ENCODE peak calls at places on chromosomes 7 and 10, in seven cellular contexts. Z is ovary, G is thoracic aorta, R is right lobe of liver, U is GM23248, B is psoas muscle, F is heart left ventricle. P is an unnamed sample.

GRCh38 chr10:3215336-3215860 is 42.8 kb upstream of the PITRM1 start:
- DNase-seq in R (no peak), G (no peak), B (no peak), Z (no peak), U (no peak), F (no peak), P (peak; percentile 24)

GRCh38 chr7:121302214-121302745 is 26.5 kb upstream of the WNT16 start:
- DNase-seq in F (no peak), U (peak; percentile 63), B (no peak), G (no peak), R (no peak), Z (no peak), P (no peak)

GRCh38 chr10:3977761-3978160 is 192.8 kb upstream of the KLF6 start:
- DNase-seq in U (no peak), R (no peak), Z (no peak), B (no peak), G (no peak), F (no peak), P (no peak)

GRCh38 chr7:5689118-5689517 is 92.3 kb downstream of the RNF216 start:
- DNase-seq in B (no peak), F (no peak), Z (no peak), G (no peak), R (no peak), U (peak; percentile 74), P (no peak)

GRCh38 chr7:47543659-47544058 is 38.3 kb downstream of the TNS3 start:
- DNase-seq in F (no peak), U (no peak), R (no peak), Z (no peak), B (no peak), G (no peak), P (no peak)

GRCh38 chr10:119049777-119050176 is 20.3 kb downstream of the NANOS1 start:
- DNase-seq in F (no peak), B (no peak), R (no peak), G (no peak), Z (no peak), U (no peak), P (no peak)

GRCh38 chr10:17206210-17206709 is 4.8 kb upstream of the TRDMT1 start:
- DNase-seq in F (no peak), U (peak; percentile 94), G (no peak), R (no peak), Z (no peak), B (no peak), P (no peak)

GRCh38 chr10:71984798-71985388 is 20.7 kb downstream of the CHST3 start:
- DNase-seq in U (no peak), R (peak; percentile 44), G (no peak), F (no peak), Z (peak; percentile 61), B (peak; percentile 63), P (no peak)

GRCh38 chr10:12042409-12042796 is 206 bp downstream of the UPF2 start:
- DNase-seq in G (no peak), R (no peak), B (peak; percentile 73), Z (no peak), F (peak; percentile 34), U (peak; percentile 65), P (peak; percentile 57)

GRCh38 chr7:17144313-17144712 is 154.1 kb upstream of the AHR start:
- DNase-seq in B (no peak), Z (no peak), F (no peak), R (no peak), G (no peak), U (peak; percentile 88), P (no peak)

GRCh38 chr7:100044719-100045118 is 4.9 kb upstream of the ZSCAN21 start:
- DNase-seq in F (no peak), Z (no peak), B (no peak), G (no peak), R (peak; percentile 65), U (no peak), P (peak; percentile 13)

GRCh38 chr10:52004342-52004949 is 305.1 kb upstream of the CSTF2T start:
- DNase-seq in G (no peak), U (peak; percentile 70), R (no peak), F (no peak), B (no peak), Z (no peak), P (no peak)

GRCh38 chr10:24545585-24545984 is 178.1 kb downstream of the ARHGAP21 start:
- DNase-seq in U (no peak), B (no peak), Z (no peak), F (no peak), R (no peak), G (no peak), P (no peak)

GRCh38 chr7:5218564-5219360 is 28.7 kb downstream of the WIPI2 start:
- DNase-seq in Z (no peak), U (no peak), G (no peak), F (no peak), R (peak; percentile 75), B (no peak), P (no peak)

GRCh38 chr7:28086198-28086597 is 94.4 kb downstream of the JAZF1 start:
- DNase-seq in F (no peak), U (no peak), R (no peak), Z (no peak), B (no peak), G (no peak), P (no peak)
- H3K27ac ChIP-seq in F (no peak overlapping the region), U (no peak overlapping the region), R (no peak overlapping the region), Z (no peak overlapping the region), B (no peak overlapping the region), G (no peak overlapping the region), P (no peak overlapping the region)

GRCh38 chr10:15141136-15142067 is 27.1 kb downstream of the NMT2 start:
- DNase-seq in G (no peak), Z (no peak), U (no peak), R (no peak), F (no peak), B (no peak), P (no peak)

GRCh38 chr10:15136129-15136726 is 32.3 kb downstream of the NMT2 start:
- DNase-seq in Z (no peak), F (no peak), R (no peak), U (no peak), B (no peak), G (no peak), P (no peak)

GRCh38 chr10:15140640-15141039 is 27.9 kb downstream of the NMT2 start:
- DNase-seq in F (no peak), B (no peak), G (no peak), Z (no peak), R (no peak), U (no peak), P (no peak)

GRCh38 chr10:15137636-15138035 is 30.9 kb downstream of the NMT2 start:
- DNase-seq in Z (no peak), B (no peak), G (no peak), F (no peak), R (no peak), U (peak; percentile 30), P (no peak)

DNA sequence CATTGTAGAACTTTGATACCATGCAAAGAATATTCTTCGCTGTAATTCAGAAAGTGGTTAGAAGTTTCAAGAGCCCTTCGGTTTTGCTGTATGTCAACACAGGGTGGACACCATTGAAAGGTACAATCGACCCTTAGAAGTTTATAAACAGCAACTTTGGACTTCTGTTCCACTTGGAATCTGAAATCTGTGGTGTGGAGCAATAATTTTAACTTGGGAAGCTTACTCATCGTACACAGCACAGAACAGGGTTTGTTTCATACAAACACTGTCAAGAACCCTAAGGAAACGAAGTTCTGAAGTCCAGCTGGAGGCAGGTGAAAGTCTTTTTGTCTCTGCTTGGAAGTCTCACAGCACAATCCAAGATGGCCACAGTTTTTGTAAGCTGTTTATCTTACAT is 31.5 kb downstream of the NMT2 start:
- DNase-seq in U (no peak), Z (no peak), R (no peak), F (no peak), G (no peak), B (no peak), P (no peak)
- H3K27ac ChIP-seq in U (no peak overlapping the region), Z (no peak overlapping the region), R (peak overlapping the region; percentile 53), F (no peak overlapping the region), G (no peak overlapping the region), B (no peak overlapping the region), P (no peak overlapping the region)

DNA sequence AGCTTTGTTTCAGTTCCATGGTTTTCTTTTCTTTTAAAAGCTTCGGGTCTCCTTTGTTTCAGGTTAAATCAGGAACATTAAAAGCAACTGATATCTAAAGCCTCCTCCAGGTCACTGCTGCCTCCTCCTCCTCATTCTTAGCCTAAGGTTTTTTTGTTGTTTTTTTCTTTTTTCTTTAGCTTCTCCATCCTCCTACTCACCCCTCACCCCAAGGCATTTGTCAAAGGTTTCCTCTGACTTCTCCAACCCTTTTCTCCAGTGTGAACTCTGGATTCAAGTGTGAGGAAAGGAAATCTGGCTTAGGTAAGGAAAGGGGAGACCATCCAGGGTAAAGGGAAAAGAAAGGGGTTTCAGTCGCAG is 420.1 kb upstream of the NFE2L3 start:
- DNase-seq in R (no peak), G (no peak), Z (no peak), B (no peak), F (no peak), U (no peak), P (no peak)
- H3K27ac ChIP-seq in R (no peak overlapping the region), G (peak overlapping the region; percentile 76), Z (no peak overlapping the region), B (no peak overlapping the region), F (peak overlapping the region; percentile 74), U (no peak overlapping the region), P (no peak overlapping the region)

GRCh38 chr7:27663989-27664331 is 1.3 kb upstream of the HIBADH start:
- DNase-seq in U (no peak), Z (no peak), R (no peak), B (no peak), F (no peak), G (no peak), P (no peak)
- H3K27ac ChIP-seq in U (peak overlapping the region; percentile 88), Z (no peak overlapping the region), R (peak overlapping the region; percentile 98), B (peak overlapping the region; percentile 88), F (no peak overlapping the region), G (no peak overlapping the region), P (no peak overlapping the region)

DNA sequence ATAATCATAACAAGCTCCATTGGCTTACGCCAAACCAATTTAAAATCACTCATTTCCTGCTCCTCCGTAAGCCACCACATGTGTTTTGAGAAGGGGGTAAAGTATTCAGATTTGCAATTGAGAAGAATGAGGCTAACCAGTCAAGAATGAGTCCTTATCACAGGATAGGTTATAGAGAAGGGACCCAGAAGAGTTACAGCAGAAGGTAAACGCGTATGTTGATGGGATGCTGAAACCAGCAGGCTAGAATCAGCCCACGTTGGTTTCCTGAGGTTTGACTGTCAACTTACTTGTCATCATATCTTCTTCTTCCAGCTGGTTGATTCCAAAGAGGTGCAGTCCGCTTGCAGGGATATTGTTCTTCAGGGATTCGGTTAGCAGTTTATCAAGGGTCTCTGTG is 64.1 kb upstream of the TM9SF3 start:
- DNase-seq in Z (no peak), U (no peak), G (no peak), R (no peak), F (no peak), B (no peak), P (no peak)
- H3K27ac ChIP-seq in Z (no peak overlapping the region), U (no peak overlapping the region), G (no peak overlapping the region), R (peak overlapping the region; percentile 15), F (no peak overlapping the region), B (no peak overlapping the region), P (no peak overlapping the region)